ENCODE peak calls at places on chromosomes 4 and X, in seven cellular contexts. S is SK-N-SH, J is HCT116, T is GM23338, P is MM.1S, M is hepatocyte, V is PC-3. C is an unnamed sample. For H3K79me2, the result is how much of the 10 kb centered on the place peaks cover.

GRCh38 chr4:15400911-15401671 is 26.7 kb upstream of the C1QTNF7 start:
- DNase-seq in M (peak), V (peak), S (peak), T (no peak), J (no peak), P (peak), C (no peak)

GRCh38 chr4:57110635-57111546 is 706 bp upstream of the IGFBP7 start:
- DNase-seq in S (peak), M (peak), J (no peak), T (peak), V (no peak), P (peak), C (no peak)

GRCh38 chr4:101205878-101206277 is 141.4 kb downstream of the PPP3CA start:
- DNase-seq in T (peak), S (no peak), M (no peak), P (no peak), J (no peak), V (peak), C (no peak)

GRCh38 chrX:1424452-1424851 is 28.3 kb downstream of the ASMTL start:
- DNase-seq in P (no peak), S (no peak), T (no peak), J (no peak), M (no peak), V (no peak), C (no peak)

GRCh38 chrX:112857478-112857878 is 16.8 kb upstream of the AMOT start:
- DNase-seq in P (no peak), J (no peak), M (peak), V (no peak), T (no peak), S (no peak), C (no peak)

GRCh38 chr4:112514449-112515277 is 1.3 kb downstream of the NEUROG2 start:
- DNase-seq in M (peak), V (no peak), J (no peak), P (peak), S (peak), T (peak), C (peak)

GRCh38 chr4:169251291-169252235 is 19.2 kb downstream of the SH3RF1 start:
- DNase-seq in T (peak), J (peak), S (no peak), V (peak), P (no peak), M (peak), C (no peak)

GRCh38 chr4:26510334-26510705 is 20.0 kb upstream of the CCKAR start:
- DNase-seq in V (no peak), M (no peak), S (no peak), T (no peak), J (no peak), P (no peak), C (no peak)

GRCh38 chr4:139806929-139807328 is 141.3 kb downstream of the MGST2 start:
- DNase-seq in P (no peak), T (no peak), S (no peak), V (no peak), M (no peak), J (no peak), C (no peak)

GRCh38 chr4:40225497-40225896 is 28.7 kb downstream of the RHOH start:
- DNase-seq in M (no peak), J (no peak), P (no peak), V (no peak), S (no peak), T (no peak), C (no peak)

GRCh38 chr4:26372525-26373172 is 51.8 kb downstream of the RBPJ start:
- DNase-seq in V (peak), T (peak), J (no peak), P (peak), S (peak), M (peak), C (peak)

GRCh38 chrX:86806786-86807185 is 658.5 kb downstream of the DACH2 start:
- DNase-seq in M (peak), T (peak), S (peak), P (peak), J (no peak), V (peak), C (peak)

GRCh38 chr4:73904491-73904890 is 35.3 kb downstream of the CXCL1 start:
- DNase-seq in S (no peak), T (no peak), M (no peak), J (no peak), P (no peak), V (peak), C (no peak)

GRCh38 chrX:9785252-9785943 is 831 bp upstream of the SHROOM2 start:
- DNase-seq in M (peak), P (no peak), T (peak), J (no peak), S (peak), V (peak), C (no peak)

GRCh38 chr4:156662921-156663320 is 308.7 kb downstream of the PDGFC start:
- DNase-seq in T (no peak), M (no peak), S (no peak), P (no peak), V (no peak), J (no peak), C (no peak)

GRCh38 chrX:110042521-110042920 is 39.6 kb downstream of the TMEM164 start:
- DNase-seq in V (peak), M (no peak), P (no peak), T (no peak), S (no peak), J (no peak), C (no peak)

GRCh38 chrX:20530319-20530979 is 263.7 kb upstream of the RPS6KA3 start:
- DNase-seq in J (peak), P (peak), S (peak), T (peak), V (peak), M (peak), C (peak)

GRCh38 chrX:154317391-154318000 is 21.9 kb downstream of the TKTL1 start:
- DNase-seq in V (peak), J (no peak), T (peak), M (peak), S (peak), P (no peak), C (peak)

GRCh38 chrX:24025741-24026402 is 1.1 kb downstream of the KLHL15 start:
- DNase-seq in T (peak), S (no peak), J (peak), V (peak), M (peak), P (no peak), C (no peak)

GRCh38 chr4:123232439-123232838 is 164.2 kb upstream of the SPRY1 start:
- DNase-seq in V (peak), M (no peak), S (no peak), P (no peak), J (no peak), T (no peak), C (no peak)

GRCh38 chr4:75655562-75655961 is 17.6 kb downstream of the G3BP2 start:
- DNase-seq in M (no peak), S (no peak), T (no peak), J (no peak), V (no peak), P (peak), C (peak)

GRCh38 chrX:77342028-77342427 is 105.2 kb upstream of the FGF16 start:
- DNase-seq in P (no peak), J (no peak), M (no peak), T (no peak), S (no peak), V (no peak), C (no peak)

GRCh38 chrX:19893722-19894121 is 6.3 kb upstream of the SH3KBP1 start:
- DNase-seq in V (peak), J (no peak), S (no peak), M (no peak), P (no peak), T (no peak), C (no peak)

GRCh38 chrX:65862638-65863037 is 177.2 kb downstream of the VSIG4 start:
- DNase-seq in P (no peak), M (no peak), V (no peak), T (no peak), S (no peak), J (no peak), C (no peak)

GRCh38 chr4:2009651-2010233 is 968 bp upstream of the NELFA start:
- DNase-seq in M (peak), V (peak), P (peak), J (peak), S (peak), T (peak), C (peak)
- TF ChIP-seq CTCF in M (peak), V (peak), P (no peak), J (no peak), S (peak), T (peak), C (peak)

GRCh38 chr4:93467484-93468155 is 360.9 kb upstream of the ATOH1 start:
- DNase-seq in T (no peak), J (no peak), V (no peak), M (no peak), S (no peak), P (no peak), C (no peak)

GRCh38 chr4:93469560-93469959 is 359.0 kb upstream of the ATOH1 start:
- DNase-seq in S (no peak), V (no peak), M (no peak), J (no peak), P (no peak), T (no peak), C (no peak)

GRCh38 chr4:93466440-93466839 is 362.1 kb upstream of the ATOH1 start:
- DNase-seq in M (no peak), P (no peak), S (no peak), V (no peak), J (no peak), T (peak), C (no peak)
- TF ChIP-seq EZH2phosphoT487 in M (no peak), P (no peak), S (no peak), V (no peak), J (no peak), T (no peak), C (no peak)

DNA sequence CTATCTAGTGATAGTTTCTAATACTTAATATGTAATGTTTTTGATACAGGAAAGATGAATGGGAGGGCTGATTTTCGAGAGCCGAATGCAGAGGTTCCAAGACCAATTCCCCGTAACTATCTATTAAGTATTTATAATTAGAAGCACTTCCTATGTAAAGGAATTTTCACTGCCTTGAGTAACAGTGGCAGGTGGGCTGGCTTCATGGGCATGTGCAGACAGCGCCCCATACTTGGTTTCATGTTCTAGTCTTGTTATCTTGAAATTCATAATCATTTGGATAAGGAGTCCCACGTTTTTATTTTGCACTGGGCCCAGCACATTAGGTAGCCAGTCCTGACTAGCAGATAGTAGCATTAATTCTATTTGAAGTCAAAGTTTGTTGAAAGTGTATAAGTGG is 1.7 kb downstream of the OCIAD1 start:
- DNase-seq in T (no peak), S (no peak), J (no peak), P (no peak), M (no peak), V (no peak), C (no peak)
- H3K79me2 ChIP-seq in T (half or more), S (half or more), J (half or more), P (under half), M (half or more), V (half or more), C (under half)

GRCh38 chr4:63296773-63297172 is 1112.5 kb downstream of the TECRL start:
- DNase-seq in P (no peak), J (no peak), T (peak), M (peak), S (no peak), V (peak), C (no peak)
- TF ChIP-seq CTCF in P (peak), J (no peak), T (peak), M (peak), S (no peak), V (peak), C (no peak)

GRCh38 chrX:31213941-31214340 is 142.1 kb upstream of the FTHL17 start:
- DNase-seq in S (peak), P (peak), J (no peak), V (peak), M (peak), T (peak), C (peak)

GRCh38 chrX:31209005-31209612 is 137.3 kb upstream of the FTHL17 start:
- DNase-seq in J (no peak), M (no peak), V (no peak), T (no peak), S (no peak), P (no peak), C (no peak)

GRCh38 chrX:31215277-31215815 is 143.5 kb upstream of the FTHL17 start:
- DNase-seq in M (no peak), J (no peak), S (no peak), V (no peak), P (no peak), T (no peak), C (no peak)

GRCh38 chrX:31217111-31217510 is 145.3 kb upstream of the FTHL17 start:
- DNase-seq in P (no peak), V (no peak), M (no peak), S (no peak), T (no peak), J (no peak), C (no peak)

DNA sequence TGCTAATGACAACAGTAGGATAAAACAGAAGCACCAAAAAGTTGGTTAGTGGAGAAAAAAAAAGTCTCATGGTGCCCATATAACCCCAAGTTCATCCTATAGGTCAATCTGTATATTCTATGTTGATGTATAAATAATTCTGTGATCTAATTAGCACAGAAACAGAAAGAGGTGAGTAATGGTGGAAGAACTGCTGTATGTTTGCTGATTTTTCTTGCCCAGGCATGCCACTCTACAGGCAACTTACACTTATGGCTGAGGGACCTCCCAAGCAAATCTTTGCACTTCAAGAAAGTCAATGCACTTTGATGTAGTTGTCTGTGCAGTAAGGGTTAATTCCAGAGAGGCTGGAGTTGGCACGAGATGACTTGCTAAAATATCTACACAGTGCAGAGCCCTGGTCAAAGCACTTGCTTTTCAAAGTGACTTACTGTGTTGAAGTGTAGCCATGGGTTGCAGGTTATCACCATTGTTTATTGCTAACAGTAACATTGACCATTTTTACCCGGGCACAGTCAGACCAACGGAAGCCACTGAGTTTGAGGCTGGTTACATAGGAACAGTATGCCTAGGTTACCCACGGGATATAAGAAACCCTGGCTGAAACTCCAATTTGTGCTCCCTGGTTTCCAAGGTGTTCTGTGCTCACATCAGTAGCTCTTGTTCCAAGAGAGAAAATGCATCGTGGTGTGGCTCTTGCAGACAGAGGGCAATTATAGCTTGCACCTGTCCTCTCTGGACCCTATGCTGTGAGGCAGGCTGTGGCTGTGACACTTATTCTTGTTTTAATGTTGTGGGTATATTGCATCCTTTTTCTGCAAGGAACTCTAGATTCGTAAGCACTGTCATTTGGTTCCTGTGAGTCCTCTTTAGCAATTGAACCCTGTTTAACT is 141.3 kb upstream of the FTHL17 start:
- DNase-seq in J (no peak), M (no peak), T (no peak), P (no peak), S (no peak), V (no peak), C (no peak)
- TF ChIP-seq EZH2phosphoT487 in J (no peak), M (no peak), T (no peak), P (no peak), S (no peak), V (no peak), C (no peak)

GRCh38 chrX:102985182-102985581 is 48.1 kb downstream of the RAB40AL start:
- DNase-seq in J (no peak), T (no peak), V (peak), P (no peak), S (no peak), M (no peak), C (no peak)
- H3K79me2 ChIP-seq in J (under half), T (under half), V (under half), P (under half), S (under half), M (under half), C (under half)

DNA sequence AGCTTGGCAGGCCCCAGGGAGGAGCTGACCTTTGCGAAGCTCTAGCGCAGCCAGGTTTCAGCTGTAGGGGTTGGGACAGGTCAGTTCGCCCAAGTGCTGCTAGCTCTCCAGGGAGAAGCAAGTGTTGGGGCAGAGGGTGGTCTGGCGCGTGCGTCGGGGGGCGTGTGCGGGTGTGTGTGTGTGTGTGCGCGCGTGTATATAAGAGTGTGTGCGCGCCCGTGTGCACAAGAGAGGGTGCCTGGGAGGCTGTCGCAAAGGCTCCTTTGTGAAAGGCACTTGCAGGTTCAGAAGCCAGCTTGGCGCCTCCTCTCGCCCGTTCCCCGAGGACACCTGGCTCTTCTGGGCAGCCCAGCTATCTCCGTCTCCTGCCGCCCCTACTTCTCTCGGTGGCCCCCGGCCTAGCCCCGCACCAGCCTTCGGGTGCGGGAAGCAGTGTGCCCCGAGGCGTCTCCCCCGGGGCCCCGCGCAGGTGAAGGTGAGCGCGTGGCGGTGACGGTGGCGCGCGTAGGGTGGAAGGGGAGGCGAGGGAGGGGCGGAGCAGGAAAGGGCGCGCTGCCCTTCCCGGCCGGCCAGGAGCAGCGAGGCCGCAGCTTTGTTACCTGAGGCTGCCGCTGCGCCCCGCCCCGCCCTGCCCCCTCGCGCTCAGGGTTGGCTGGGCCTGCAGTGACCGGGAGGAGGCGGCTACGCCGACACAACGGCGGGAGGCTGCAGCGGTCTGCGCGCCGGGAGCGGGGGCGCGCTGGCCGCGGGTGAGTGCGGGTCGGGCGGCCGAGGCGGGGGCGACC is at the start of gene FHDC1:
- DNase-seq in T (peak), P (peak), V (peak), J (peak), M (peak), S (peak), C (no peak)
- TF ChIP-seq CTCF in T (peak), P (no peak), V (no peak), J (no peak), M (no peak), S (no peak), C (no peak)

C was measured in OCI-LY7.